ENCODE peak calls at places on chromosome 16, in four cellular contexts. D is effector memory CD4-positive, alpha-beta T cell; A is effector CD4-positive, alpha-beta T cell; Y is CD4-positive, CD25-positive, alpha-beta regulatory T cell. N is an unnamed sample.

GRCh38 chr16:11412965-11413887 is 68.0 kb downstream of the RMI2 start:
- DNase-seq in A (no peak), D (no peak), Y (no peak), N (no peak)

GRCh38 chr16:31072540-31073072 is 1.4 kb downstream of the ZNF668 start:
- DNase-seq in D (no peak), Y (peak; percentile 58), A (no peak), N (no peak)

GRCh38 chr16:57113042-57113453 is 20.7 kb downstream of the CPNE2 start:
- DNase-seq in D (no peak), A (no peak), Y (no peak), N (no peak)

GRCh38 chr16:27879601-27880247 is 183.8 kb downstream of the GSG1L start:
- DNase-seq in Y (no peak), D (no peak), A (no peak), N (no peak)

GRCh38 chr16:19874026-19874425 is 10.6 kb downstream of the GPRC5B start:
- DNase-seq in A (no peak), Y (no peak), D (no peak), N (no peak)

GRCh38 chr16:68800257-68800875 is 43.0 kb upstream of the TANGO6 start:
- DNase-seq in A (peak; percentile 8), Y (peak; percentile 71), D (no peak), N (peak; percentile 80)

GRCh38 chr16:31330553-31330890 is 24.5 kb upstream of the ITGAX start:
- DNase-seq in Y (no peak), D (no peak), A (no peak), N (no peak)

GRCh38 chr16:51153275-51153991 is 2.4 kb upstream of the SALL1 start:
- DNase-seq in Y (no peak), D (no peak), A (no peak), N (no peak)

GRCh38 chr16:67546761-67547422 is 15.4 kb upstream of the CTCF start:
- DNase-seq in A (peak; percentile 71), Y (peak; percentile 83), D (peak; percentile 65), N (peak; percentile 79)

GRCh38 chr16:89190150-89190958 is 10.0 kb downstream of the SLC22A31 start:
- DNase-seq in Y (no peak), D (no peak), A (peak; percentile 3), N (no peak)

GRCh38 chr16:27764869-27765675 is 215.1 kb downstream of the KATNIP start:
- DNase-seq in D (no peak), Y (no peak), A (no peak), N (no peak)

GRCh38 chr16:22386976-22387375 is 12.6 kb upstream of the CDR2 start:
- DNase-seq in A (no peak), Y (no peak), D (no peak), N (peak; percentile 82)

GRCh38 chr16:85528528-85529387 is 84.4 kb upstream of the GSE1 start:
- DNase-seq in A (peak; percentile 9), Y (peak; percentile 7), D (no peak), N (no peak)

GRCh38 chr16:58584831-58585505 is 44.7 kb downstream of the CNOT1 start:
- DNase-seq in D (no peak), Y (no peak), A (no peak), N (no peak)

GRCh38 chr16:68275611-68276191 is 11.4 kb downstream of the SLC7A6 start:
- DNase-seq in D (peak; percentile 29), Y (peak; percentile 80), A (peak; percentile 49), N (no peak)

GRCh38 chr16:55955845-55956244 is 80.7 kb upstream of the CES5A start:
- DNase-seq in Y (no peak), A (no peak), D (no peak), N (no peak)

GRCh38 chr16:2205104-2205966 is at the start of gene MLST8:
- DNase-seq in A (peak; percentile 91), D (peak; percentile 88), Y (peak; percentile 93), N (peak; percentile 87)

GRCh38 chr16:3035972-3036725 is 595 bp downstream of the BICDL2 start:
- DNase-seq in A (no peak), Y (no peak), D (no peak), N (no peak)

GRCh38 chr16:28212532-28212873 is 738 bp upstream of the XPO6 start:
- DNase-seq in Y (no peak), A (no peak), D (no peak), N (peak; percentile 76)

GRCh38 chr16:17544785-17545184 is 74.0 kb upstream of the XYLT1 start:
- DNase-seq in Y (peak; percentile 5), A (no peak), D (no peak), N (peak; percentile 49)

GRCh38 chr16:586047-586644 is 3.7 kb upstream of the RAB40C start:
- DNase-seq in Y (no peak), A (no peak), D (no peak), N (peak; percentile 64)